ENCODE peak calls at places on chromosomes 11 and 22, in ten cellular contexts. F, V, R, E, K, P, A, M, Q and L are unnamed samples.

GRCh38 chr11:94740975-94741707 is 27.0 kb upstream of the AMOTL1 start:
- DNase-seq in F (peak), V (peak), R (peak), E (peak), K (peak), P (peak), A (peak), M (peak), Q (peak), L (peak)

GRCh38 chr22:44431256-44431655 is 66.8 kb downstream of the RTL6 start:
- DNase-seq in F (no peak), V (no peak), R (no peak), E (no peak), K (no peak), P (no peak), A (no peak), M (no peak), Q (no peak), L (no peak)

GRCh38 chr11:33063326-33063775 is 24.0 kb downstream of the TCP11L1 start:
- DNase-seq in F (no peak), V (no peak), R (no peak), E (no peak), K (no peak), P (no peak), A (no peak), M (peak), Q (no peak), L (no peak)

GRCh38 chr22:24772493-24773220 is 1.9 kb downstream of the PIWIL3 start:
- DNase-seq in F (no peak), V (no peak), R (peak), E (no peak), K (peak), P (peak), A (peak), M (peak), Q (no peak), L (no peak)

GRCh38 chr11:31641477-31642062 is 132.0 kb downstream of the ELP4 start:
- DNase-seq in F (no peak), V (no peak), R (no peak), E (no peak), K (peak), P (peak), A (peak), M (peak), Q (no peak), L (peak)

GRCh38 chr11:129383060-129383459 is 7.4 kb downstream of the BARX2 start:
- DNase-seq in F (no peak), V (no peak), R (no peak), E (no peak), K (no peak), P (no peak), A (no peak), M (no peak), Q (no peak), L (no peak)

GRCh38 chr22:31628969-31629723 is 32.9 kb downstream of the PISD start:
- DNase-seq in F (no peak), V (no peak), R (no peak), E (no peak), K (no peak), P (no peak), A (no peak), M (no peak), Q (peak), L (no peak)

GRCh38 chr11:128714881-128715280 is 21.0 kb downstream of the FLI1 start:
- DNase-seq in F (no peak), V (no peak), R (peak), E (no peak), K (no peak), P (no peak), A (no peak), M (peak), Q (no peak), L (no peak)

GRCh38 chr11:7555067-7555699 is 41.4 kb downstream of the PPFIBP2 start:
- DNase-seq in F (no peak), V (peak), R (no peak), E (no peak), K (no peak), P (no peak), A (no peak), M (peak), Q (peak), L (peak)